ENCODE peak calls at places on chromosome 18, in nine cellular contexts. X is NB4, P is sigmoid colon, V is A549, A is adrenal gland, L is testis, U is transverse colon, M is right lobe of liver, I is body of pancreas. H is an unnamed sample.

GRCh38 chr18:36187138-36187825 is at the start of gene MOCOS:
- DNase-seq in X (peak), P (peak), V (peak), A (peak), L (peak), U (peak), M (peak), I (peak), H (no peak)

GRCh38 chr18:70503060-70503459 is 214.2 kb downstream of the SOCS6 start:
- DNase-seq in X (no peak), P (no peak), V (no peak), A (no peak), L (no peak), U (no peak), M (no peak), I (no peak), H (no peak)

GRCh38 chr18:45998244-45998643 is 31.1 kb upstream of the EPG5 start:
- DNase-seq in X (no peak), P (no peak), V (no peak), A (no peak), L (no peak), U (no peak), M (no peak), I (no peak), H (no peak)

GRCh38 chr18:44682871-44683221 is 2.2 kb downstream of the SETBP1 start:
- DNase-seq in X (no peak), P (peak), V (no peak), A (no peak), L (peak), U (peak), M (no peak), I (peak), H (no peak)

GRCh38 chr18:30988440-30988839 is 54.1 kb downstream of the DSC3 start:
- DNase-seq in X (no peak), P (no peak), V (no peak), A (no peak), L (no peak), U (no peak), M (no peak), I (no peak), H (no peak)

GRCh38 chr18:24659837-24660720 is 199.6 kb downstream of the HRH4 start:
- DNase-seq in X (no peak), P (peak), V (no peak), A (no peak), L (peak), U (peak), M (no peak), I (peak), H (no peak)

GRCh38 chr18:11665587-11665986 is 23.5 kb upstream of the GNAL start:
- DNase-seq in X (no peak), P (no peak), V (no peak), A (no peak), L (no peak), U (no peak), M (no peak), I (no peak), H (no peak)

GRCh38 chr18:62878305-62878704 is 163.0 kb downstream of the PHLPP1 start:
- DNase-seq in X (no peak), P (no peak), V (no peak), A (no peak), L (no peak), U (no peak), M (no peak), I (no peak), H (no peak)

GRCh38 chr18:7678801-7679200 is 111.7 kb downstream of the PTPRM start:
- DNase-seq in X (no peak), P (no peak), V (no peak), A (no peak), L (no peak), U (no peak), M (no peak), I (no peak), H (no peak)

GRCh38 chr18:78158943-78159342 is 820.7 kb upstream of the SALL3 start:
- DNase-seq in X (no peak), P (no peak), V (no peak), A (no peak), L (no peak), U (no peak), M (no peak), I (no peak), H (no peak)

GRCh38 chr18:4750392-4751346 is 295.6 kb upstream of the DLGAP1 start:
- DNase-seq in X (no peak), P (no peak), V (no peak), A (no peak), L (no peak), U (no peak), M (no peak), I (no peak), H (no peak)

GRCh38 chr18:57352761-57353136 is 392 bp downstream of the ST8SIA3 start:
- DNase-seq in X (no peak), P (no peak), V (no peak), A (no peak), L (no peak), U (no peak), M (no peak), I (no peak), H (no peak)

GRCh38 chr18:13893418-13893760 is 21.9 kb downstream of the MC2R start:
- DNase-seq in X (peak), P (no peak), V (no peak), A (no peak), L (no peak), U (no peak), M (no peak), I (no peak), H (no peak)

GRCh38 chr18:52531836-52532235 is 191.8 kb downstream of the DCC start:
- DNase-seq in X (no peak), P (no peak), V (no peak), A (no peak), L (no peak), U (no peak), M (no peak), I (no peak), H (no peak)

GRCh38 chr18:36655894-36656293 is 172.9 kb downstream of the TPGS2 start:
- DNase-seq in X (no peak), P (no peak), V (no peak), A (no peak), L (no peak), U (no peak), M (no peak), I (no peak), H (no peak)

GRCh38 chr18:1998121-1998520 is 573.2 kb downstream of the METTL4 start:
- DNase-seq in X (no peak), P (no peak), V (no peak), A (no peak), L (no peak), U (no peak), M (no peak), I (no peak), H (no peak)

GRCh38 chr18:37408676-37409305 is 156.8 kb downstream of the CELF4 start:
- DNase-seq in X (no peak), P (no peak), V (no peak), A (no peak), L (no peak), U (no peak), M (no peak), I (no peak), H (no peak)

GRCh38 chr18:58051765-58052460 is 7.9 kb downstream of the NEDD4L start:
- DNase-seq in X (peak), P (no peak), V (peak), A (no peak), L (no peak), U (no peak), M (no peak), I (peak), H (no peak)

GRCh38 chr18:58117685-58118403 is 73.8 kb downstream of the NEDD4L start:
- DNase-seq in X (peak), P (no peak), V (peak), A (peak), L (peak), U (peak), M (peak), I (peak), H (no peak)

GRCh38 chr18:45287531-45287930 is 327.7 kb upstream of the SLC14A2 start:
- DNase-seq in X (no peak), P (no peak), V (no peak), A (no peak), L (no peak), U (peak), M (peak), I (peak), H (no peak)

GRCh38 chr18:3625717-3626091 is 175.7 kb downstream of the TGIF1 start:
- DNase-seq in X (no peak), P (no peak), V (no peak), A (no peak), L (no peak), U (no peak), M (no peak), I (no peak), H (no peak)

GRCh38 chr18:12293831-12294230 is 14.2 kb upstream of the TUBB6 start:
- DNase-seq in X (no peak), P (no peak), V (no peak), A (no peak), L (peak), U (no peak), M (no peak), I (no peak), H (no peak)

GRCh38 chr18:67862069-67862468 is 345.5 kb upstream of the DSEL start:
- DNase-seq in X (no peak), P (no peak), V (no peak), A (no peak), L (no peak), U (no peak), M (no peak), I (no peak), H (no peak)

GRCh38 chr18:74326238-74326637 is 10.6 kb downstream of the C18orf63 start:
- DNase-seq in X (no peak), P (no peak), V (no peak), A (no peak), L (no peak), U (no peak), M (no peak), I (no peak), H (no peak)

GRCh38 chr18:45416168-45416567 is 199.1 kb upstream of the SLC14A2 start:
- DNase-seq in X (no peak), P (no peak), V (no peak), A (peak), L (peak), U (peak), M (no peak), I (peak), H (no peak)

GRCh38 chr18:54671291-54671881 is 80.3 kb downstream of the DYNAP start:
- DNase-seq in X (peak), P (no peak), V (peak), A (no peak), L (no peak), U (no peak), M (no peak), I (no peak), H (no peak)

GRCh38 chr18:37019157-37019571 is 190.2 kb downstream of the KIAA1328 start:
- DNase-seq in X (peak), P (no peak), V (no peak), A (no peak), L (no peak), U (no peak), M (no peak), I (peak), H (no peak)

GRCh38 chr18:22378672-22379282 is 38.9 kb downstream of the CTAGE1 start:
- DNase-seq in X (peak), P (no peak), V (peak), A (peak), L (peak), U (peak), M (peak), I (peak), H (no peak)

GRCh38 chr18:23421277-23421676 is 31.8 kb upstream of the RIOK3 start:
- DNase-seq in X (no peak), P (no peak), V (no peak), A (no peak), L (no peak), U (peak), M (no peak), I (no peak), H (no peak)

GRCh38 chr18:47930844-47931706 is 616 bp upstream of the SMAD2 start:
- DNase-seq in X (peak), P (peak), V (peak), A (peak), L (peak), U (peak), M (peak), I (peak), H (no peak)
- TF ChIP-seq POLR2A in X (peak), P (peak), V (peak), A (peak), L (peak), U (peak), M (peak), I (peak), H (peak)

DNA sequence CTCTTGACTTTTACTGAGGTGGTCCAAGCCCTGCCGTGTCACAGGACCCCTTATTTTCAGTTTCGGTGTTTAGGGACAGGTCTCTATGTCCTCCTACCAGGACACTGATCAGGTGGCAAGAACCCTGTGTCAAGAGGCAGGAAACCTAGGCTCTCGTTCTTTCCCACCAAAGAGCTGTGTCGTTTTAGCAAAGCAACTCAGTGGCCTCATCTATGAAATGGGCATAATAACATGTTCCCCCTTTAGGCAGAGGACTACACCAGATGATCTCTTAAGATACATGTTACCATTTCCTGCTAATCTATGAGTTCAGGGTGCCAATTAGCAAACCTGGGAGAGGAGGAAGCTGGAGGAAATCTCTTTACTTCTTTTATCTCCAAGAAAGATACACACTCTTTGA is 1.9 kb downstream of the RAB31 start:
- DNase-seq in X (no peak), P (no peak), V (no peak), A (no peak), L (no peak), U (no peak), M (no peak), I (no peak), H (no peak)
- H3K4me3 ChIP-seq in X (no peak), P (no peak), V (no peak), A (peak), L (no peak), U (no peak), M (no peak), I (no peak), H (peak)

GRCh38 chr18:59560556-59560955 is 136.7 kb downstream of the CCBE1 start:
- DNase-seq in X (no peak), P (no peak), V (no peak), A (no peak), L (no peak), U (no peak), M (no peak), I (no peak), H (no peak)

GRCh38 chr18:59563386-59563785 is 133.8 kb downstream of the CCBE1 start:
- DNase-seq in X (no peak), P (no peak), V (no peak), A (no peak), L (no peak), U (no peak), M (no peak), I (no peak), H (no peak)

GRCh38 chr18:59561596-59561995 is 135.6 kb downstream of the CCBE1 start:
- DNase-seq in X (no peak), P (no peak), V (no peak), A (peak), L (no peak), U (no peak), M (no peak), I (no peak), H (no peak)

GRCh38 chr18:59564516-59564915 is 132.7 kb downstream of the CCBE1 start:
- DNase-seq in X (no peak), P (no peak), V (no peak), A (no peak), L (no peak), U (no peak), M (no peak), I (no peak), H (no peak)

GRCh38 chr18:59562751-59563150 is 134.5 kb downstream of the CCBE1 start:
- DNase-seq in X (no peak), P (no peak), V (no peak), A (no peak), L (no peak), U (no peak), M (no peak), I (no peak), H (no peak)
- TF ChIP-seq POLR2A in X (no peak), P (no peak), V (no peak), A (no peak), L (no peak), U (no peak), M (no peak), I (no peak), H (no peak)

GRCh38 chr18:49344825-49345224 is 115.6 kb downstream of the DYM start:
- DNase-seq in X (no peak), P (no peak), V (no peak), A (no peak), L (no peak), U (no peak), M (no peak), I (no peak), H (no peak)
- H3K4me3 ChIP-seq in X (no peak), P (no peak), V (no peak), A (no peak), L (no peak), U (no peak), M (no peak), I (no peak), H (no peak)

GRCh38 chr18:26134110-26134509 is 441 bp downstream of the PSMA8 start:
- DNase-seq in X (no peak), P (no peak), V (no peak), A (no peak), L (no peak), U (no peak), M (no peak), I (no peak), H (no peak)

GRCh38 chr18:26135563-26135962 is 1.9 kb downstream of the PSMA8 start:
- DNase-seq in X (no peak), P (no peak), V (no peak), A (no peak), L (no peak), U (no peak), M (no peak), I (no peak), H (no peak)

DNA sequence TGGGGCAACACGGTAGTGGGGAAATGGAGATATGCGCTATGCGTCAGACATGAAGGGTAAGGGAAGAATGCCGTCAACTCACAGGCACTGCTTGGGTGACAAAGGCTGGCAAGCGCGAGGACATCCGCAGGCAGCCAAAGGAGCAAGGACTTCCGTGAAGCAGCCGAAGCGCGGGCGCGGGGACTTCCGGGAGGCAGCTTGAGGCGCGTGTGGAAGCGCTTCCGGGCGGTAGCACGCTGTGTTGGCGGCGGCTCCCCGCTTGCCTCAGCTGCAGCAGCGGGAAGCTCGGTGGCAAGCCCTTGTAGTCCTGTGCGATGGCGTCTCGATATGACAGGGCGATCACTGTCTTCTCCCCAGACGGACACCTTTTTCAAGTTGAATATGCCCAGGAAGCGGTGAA is at the start of gene PSMA8:
- DNase-seq in X (no peak), P (no peak), V (no peak), A (peak), L (peak), U (peak), M (peak), I (peak), H (no peak)
- TF ChIP-seq POLR2A in X (no peak), P (no peak), V (no peak), A (no peak), L (no peak), U (no peak), M (no peak), I (no peak), H (no peak)

H was measured in vagina.